ENCODE peak calls at places on chromosomes 16 and 17, in eight cellular contexts. R is HL-60, C is upper lobe of right lung, O is colonic mucosa, H is hepatocyte, X is esophagus squamous epithelium, Q is Panc1, M is bronchial epithelial cell. W is an unnamed sample.
A peak's percentile ranks its signal among the peaks of the same experiment; 100 is the strongest.

GRCh38 chr16:55144656-55145055 is 179.3 kb upstream of the IRX6 start:
- DNase-seq in R (no peak), C (no peak), O (no peak), H (no peak), X (no peak), Q (no peak), M (no peak), W (no peak)

GRCh38 chr16:23901178-23902131 is 65.7 kb downstream of the PRKCB start:
- DNase-seq in R (peak; percentile 57), C (no peak), O (no peak), H (no peak), X (no peak), Q (no peak), M (no peak), W (no peak)

GRCh38 chr17:28545141-28545503 is 7.3 kb downstream of the UNC119 start:
- DNase-seq in R (no peak), C (no peak), O (no peak), H (no peak), X (no peak), Q (no peak), M (no peak), W (no peak)

GRCh38 chr17:74211929-74212261 is 1.5 kb upstream of the TTYH2 start:
- DNase-seq in R (peak; percentile 38), C (no peak), O (no peak), H (no peak), X (no peak), Q (no peak), M (no peak), W (no peak)

GRCh38 chr16:15509051-15509592 is 74.7 kb downstream of the BMERB1 start:
- DNase-seq in R (no peak), C (no peak), O (no peak), H (no peak), X (no peak), Q (no peak), M (no peak), W (no peak)

GRCh38 chr16:50281391-50282009 is 15.1 kb downstream of the ADCY7 start:
- DNase-seq in R (no peak), C (no peak), O (no peak), H (no peak), X (no peak), Q (no peak), M (no peak), W (no peak)

GRCh38 chr17:2928294-2928890 is 132.2 kb downstream of the RAP1GAP2 start:
- DNase-seq in R (no peak), C (no peak), O (no peak), H (peak; percentile 27), X (no peak), Q (no peak), M (no peak), W (no peak)

GRCh38 chr17:52147872-52148271 is 10.6 kb downstream of the CA10 start:
- DNase-seq in R (peak; percentile 32), C (no peak), O (no peak), H (no peak), X (no peak), Q (no peak), M (peak; percentile 56), W (no peak)

GRCh38 chr17:83194761-83195329 is 115.4 kb downstream of the METRNL start:
- DNase-seq in R (no peak), C (peak; percentile 64), O (no peak), H (no peak), X (no peak), Q (no peak), M (no peak), W (no peak)

GRCh38 chr16:71648921-71649320 is 22.9 kb downstream of the MARVELD3 start:
- DNase-seq in R (no peak), C (no peak), O (no peak), H (no peak), X (no peak), Q (no peak), M (peak; percentile 7), W (no peak)

GRCh38 chr17:19744922-19745757 is 3.0 kb downstream of the ALDH3A1 start:
- DNase-seq in R (peak; percentile 71), C (peak; percentile 95), O (peak; percentile 97), H (peak; percentile 94), X (peak; percentile 33), Q (no peak), M (peak; percentile 69), W (peak; percentile 88)

GRCh38 chr17:40341808-40342574 is 22.5 kb downstream of the GJD3 start:
- DNase-seq in R (no peak), C (peak; percentile 92), O (peak; percentile 93), H (peak; percentile 89), X (no peak), Q (no peak), M (no peak), W (peak; percentile 39)

GRCh38 chr17:2282297-2282873 is 21.2 kb downstream of the SMG6 start:
- DNase-seq in R (peak; percentile 64), C (no peak), O (no peak), H (peak; percentile 81), X (no peak), Q (no peak), M (peak; percentile 67), W (no peak)

GRCh38 chr16:89519881-89520280 is 11.7 kb downstream of the SPG7 start:
- DNase-seq in R (no peak), C (no peak), O (no peak), H (no peak), X (no peak), Q (no peak), M (no peak), W (no peak)

GRCh38 chr17:68784431-68784830 is 170.8 kb downstream of the ABCA8 start:
- DNase-seq in R (no peak), C (no peak), O (no peak), H (no peak), X (no peak), Q (no peak), M (no peak), W (no peak)

GRCh38 chr16:11328172-11329079 is 16.8 kb upstream of the RMI2 start:
- DNase-seq in R (peak; percentile 82), C (no peak), O (peak; percentile 61), H (peak; percentile 78), X (peak; percentile 44), Q (peak; percentile 28), M (peak; percentile 73), W (peak; percentile 60)

GRCh38 chr16:86492267-86492960 is 17.9 kb upstream of the FOXF1 start:
- DNase-seq in R (no peak), C (no peak), O (no peak), H (no peak), X (no peak), Q (no peak), M (no peak), W (no peak)
- H3K27me3 ChIP-seq in R (no peaks in the 10 kb centered on the region), C (peaks cover 67% of the 10 kb centered on the region), O (peaks cover 29% of the 10 kb centered on the region), H (peaks cover 95% of the 10 kb centered on the region), X (peaks cover 11% of the 10 kb centered on the region), Q (peaks cover 20% of the 10 kb centered on the region), M (peaks cover 57% of the 10 kb centered on the region), W (peaks cover 15% of the 10 kb centered on the region)

GRCh38 chr16:2790631-2791030 is 3.3 kb upstream of the PRSS33 start:
- DNase-seq in R (no peak), C (peak; percentile 40), O (no peak), H (no peak), X (no peak), Q (no peak), M (no peak), W (no peak)
- H3K27me3 ChIP-seq in R (peaks cover 16% of the 10 kb centered on the region), C (peaks cover 42% of the 10 kb centered on the region), O (peaks cover 7% of the 10 kb centered on the region), H (no peaks in the 10 kb centered on the region), X (peaks cover 5% of the 10 kb centered on the region), Q (no peaks in the 10 kb centered on the region), M (peaks cover 11% of the 10 kb centered on the region), W (peaks cover 2% of the 10 kb centered on the region)

DNA sequence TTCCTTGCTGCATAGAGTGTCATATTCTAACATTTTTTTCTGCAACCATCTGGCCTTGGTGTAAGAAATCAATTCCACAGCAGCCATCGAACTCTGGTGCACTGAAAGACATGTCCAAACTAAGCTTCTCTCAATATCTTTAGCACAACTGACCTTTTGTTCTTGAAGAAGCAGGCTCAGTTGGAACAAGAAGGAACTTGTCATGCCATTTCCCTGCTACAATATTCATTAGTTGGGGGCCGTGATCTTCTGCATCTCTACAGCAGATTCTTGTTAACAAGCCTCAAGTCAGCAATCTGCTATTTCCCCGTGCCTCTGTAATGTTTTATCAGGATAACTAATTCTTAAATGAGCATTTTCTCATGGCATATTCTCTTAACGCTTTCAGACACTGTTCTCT is 1305.6 kb downstream of the CDH11 start:
- DNase-seq in R (no peak), C (no peak), O (no peak), H (no peak), X (no peak), Q (no peak), M (peak; percentile 44), W (no peak)
- H3K27me3 ChIP-seq in R (no peaks in the 10 kb centered on the region), C (no peaks in the 10 kb centered on the region), O (no peaks in the 10 kb centered on the region), H (peaks cover 2% of the 10 kb centered on the region), X (no peaks in the 10 kb centered on the region), Q (no peaks in the 10 kb centered on the region), M (no peaks in the 10 kb centered on the region), W (no peaks in the 10 kb centered on the region)

DNA sequence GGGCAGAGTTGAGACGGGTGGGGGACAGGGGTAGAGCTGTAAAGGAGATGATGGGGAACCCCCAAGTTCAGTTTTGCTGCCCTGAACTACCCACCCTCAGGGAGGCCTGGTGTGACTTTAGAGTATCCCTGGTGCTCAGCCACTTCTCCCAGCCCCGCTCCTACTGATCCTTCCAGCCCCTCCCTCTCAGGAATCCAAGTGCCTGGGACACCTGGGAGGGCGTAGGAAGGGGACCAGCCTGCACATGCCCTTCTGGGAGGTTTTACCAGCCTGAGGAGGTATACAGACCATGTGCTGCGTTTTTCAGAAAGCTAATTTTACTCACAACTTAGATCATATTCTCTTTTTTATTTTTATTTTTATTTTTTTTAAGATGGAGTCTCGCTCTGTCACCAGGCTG is 4.1 kb downstream of the ST6GALNAC2 start:
- DNase-seq in R (no peak), C (no peak), O (no peak), H (no peak), X (no peak), Q (no peak), M (peak; percentile 91), W (no peak)
- H3K27me3 ChIP-seq in R (peaks cover 5% of the 10 kb centered on the region), C (no peaks in the 10 kb centered on the region), O (peaks cover 19% of the 10 kb centered on the region), H (peaks cover 23% of the 10 kb centered on the region), X (no peaks in the 10 kb centered on the region), Q (no peaks in the 10 kb centered on the region), M (no peaks in the 10 kb centered on the region), W (peaks cover 4% of the 10 kb centered on the region)

GRCh38 chr16:82650804-82651203 is 24.0 kb downstream of the CDH13 start:
- DNase-seq in R (no peak), C (no peak), O (no peak), H (no peak), X (no peak), Q (no peak), M (no peak), W (no peak)
- H3K27me3 ChIP-seq in R (no peaks in the 10 kb centered on the region), C (no peaks in the 10 kb centered on the region), O (no peaks in the 10 kb centered on the region), H (no peaks in the 10 kb centered on the region), X (no peaks in the 10 kb centered on the region), Q (no peaks in the 10 kb centered on the region), M (no peaks in the 10 kb centered on the region), W (no peaks in the 10 kb centered on the region)

DNA sequence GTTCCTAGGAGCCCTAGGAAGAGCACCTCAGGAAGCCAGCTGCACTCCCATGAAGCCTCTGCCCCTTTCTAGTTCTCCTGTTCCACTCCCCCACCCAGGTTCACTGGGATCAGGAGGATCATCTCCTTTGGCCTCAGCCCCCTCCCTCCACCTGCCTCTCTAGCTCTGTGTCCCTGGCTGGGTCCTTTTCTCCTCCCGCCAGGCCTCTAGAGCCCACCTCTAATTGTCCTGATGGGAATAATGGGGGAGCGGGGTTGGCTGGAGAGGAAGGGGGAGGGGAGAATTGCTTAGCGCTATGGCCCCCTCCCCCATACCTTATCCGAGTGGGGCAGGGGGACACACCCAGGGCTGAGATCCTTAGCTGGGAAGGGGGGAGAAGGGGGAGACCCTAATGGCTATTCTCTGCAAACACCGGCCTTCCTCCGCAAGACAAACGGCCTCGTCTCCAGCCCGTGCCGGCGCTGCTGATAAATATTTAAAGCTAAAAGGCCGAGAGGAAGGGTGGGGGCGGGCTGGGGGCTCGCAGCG is 999 bp downstream of the HOXB7 start:
- DNase-seq in R (no peak), C (no peak), O (no peak), H (no peak), X (no peak), Q (no peak), M (no peak), W (no peak)
- H3K27me3 ChIP-seq in R (peaks cover 66% of the 10 kb centered on the region), C (peaks cover 95% of the 10 kb centered on the region), O (peaks cover 8% of the 10 kb centered on the region), H (peaks cover 96% of the 10 kb centered on the region), X (peaks cover 50% of the 10 kb centered on the region), Q (no peaks in the 10 kb centered on the region), M (peaks cover 84% of the 10 kb centered on the region), W (peaks cover 43% of the 10 kb centered on the region)

W was measured in CD8-positive, alpha-beta T cell.